ENCODE peak calls at places on chromosomes 16 and 17, in five cellular contexts. One of them, this sample, is unnamed. For H3K27me3, the result is how much of the 10 kb centered on the place peaks cover.

GRCh38 chr17:32671891-32672290 is 185.1 kb downstream of the CDK5R1 start:
- DNase-seq in transverse colon: peak
- DNase-seq in GM23338: no peak
- DNase-seq in cardiac muscle cell: peak
- DNase-seq in colonic mucosa: peak
- DNase-seq in this sample: no peak

GRCh38 chr16:66326995-66327513 is 39.4 kb upstream of the CDH5 start:
- DNase-seq in transverse colon: peak
- DNase-seq in GM23338: no peak
- DNase-seq in cardiac muscle cell: no peak
- DNase-seq in colonic mucosa: peak
- DNase-seq in this sample: peak

GRCh38 chr16:53123753-53124152 is 69.0 kb downstream of the CHD9 start:
- DNase-seq in transverse colon: no peak
- DNase-seq in GM23338: no peak
- DNase-seq in cardiac muscle cell: peak
- DNase-seq in colonic mucosa: no peak
- DNase-seq in this sample: no peak

GRCh38 chr16:10031473-10031872 is 150.8 kb downstream of the GRIN2A start:
- DNase-seq in transverse colon: no peak
- DNase-seq in GM23338: peak
- DNase-seq in cardiac muscle cell: no peak
- DNase-seq in colonic mucosa: no peak
- DNase-seq in this sample: no peak

GRCh38 chr16:69917311-69917710 is 33.8 kb upstream of the CLEC18A start:
- DNase-seq in transverse colon: no peak
- DNase-seq in GM23338: no peak
- DNase-seq in cardiac muscle cell: no peak
- DNase-seq in colonic mucosa: no peak
- DNase-seq in this sample: no peak

GRCh38 chr17:75380315-75380714 is 25.2 kb downstream of the GRB2 start:
- DNase-seq in transverse colon: no peak
- DNase-seq in GM23338: no peak
- DNase-seq in cardiac muscle cell: no peak
- DNase-seq in colonic mucosa: no peak
- DNase-seq in this sample: no peak

GRCh38 chr17:75808905-75809621 is 24.5 kb downstream of the UNK start:
- DNase-seq in transverse colon: no peak
- DNase-seq in GM23338: no peak
- DNase-seq in cardiac muscle cell: peak
- DNase-seq in colonic mucosa: no peak
- DNase-seq in this sample: peak

GRCh38 chr17:43645765-43646481 is 15.8 kb downstream of the MEOX1 start:
- DNase-seq in transverse colon: peak
- DNase-seq in GM23338: peak
- DNase-seq in cardiac muscle cell: peak
- DNase-seq in colonic mucosa: peak
- DNase-seq in this sample: peak

GRCh38 chr17:19357351-19358140 is 5.0 kb downstream of the B9D1 start:
- DNase-seq in transverse colon: no peak
- DNase-seq in GM23338: no peak
- DNase-seq in cardiac muscle cell: no peak
- DNase-seq in colonic mucosa: no peak
- DNase-seq in this sample: no peak

GRCh38 chr17:64091116-64091515 is 38.8 kb downstream of the ERN1 start:
- DNase-seq in transverse colon: no peak
- DNase-seq in GM23338: no peak
- DNase-seq in cardiac muscle cell: peak
- DNase-seq in colonic mucosa: no peak
- DNase-seq in this sample: no peak

GRCh38 chr17:46811978-46812583 is 6.4 kb downstream of the WNT3 start:
- DNase-seq in transverse colon: no peak
- DNase-seq in GM23338: no peak
- DNase-seq in cardiac muscle cell: no peak
- DNase-seq in colonic mucosa: no peak
- DNase-seq in this sample: peak

GRCh38 chr17:63943745-63944144 is 11.6 kb upstream of the CD79B start:
- DNase-seq in transverse colon: no peak
- DNase-seq in GM23338: peak
- DNase-seq in cardiac muscle cell: no peak
- DNase-seq in colonic mucosa: no peak
- DNase-seq in this sample: peak

GRCh38 chr17:4678448-4679026 is 25.4 kb downstream of the PELP1 start:
- DNase-seq in transverse colon: no peak
- DNase-seq in GM23338: no peak
- DNase-seq in cardiac muscle cell: peak
- DNase-seq in colonic mucosa: no peak
- DNase-seq in this sample: no peak

DNA sequence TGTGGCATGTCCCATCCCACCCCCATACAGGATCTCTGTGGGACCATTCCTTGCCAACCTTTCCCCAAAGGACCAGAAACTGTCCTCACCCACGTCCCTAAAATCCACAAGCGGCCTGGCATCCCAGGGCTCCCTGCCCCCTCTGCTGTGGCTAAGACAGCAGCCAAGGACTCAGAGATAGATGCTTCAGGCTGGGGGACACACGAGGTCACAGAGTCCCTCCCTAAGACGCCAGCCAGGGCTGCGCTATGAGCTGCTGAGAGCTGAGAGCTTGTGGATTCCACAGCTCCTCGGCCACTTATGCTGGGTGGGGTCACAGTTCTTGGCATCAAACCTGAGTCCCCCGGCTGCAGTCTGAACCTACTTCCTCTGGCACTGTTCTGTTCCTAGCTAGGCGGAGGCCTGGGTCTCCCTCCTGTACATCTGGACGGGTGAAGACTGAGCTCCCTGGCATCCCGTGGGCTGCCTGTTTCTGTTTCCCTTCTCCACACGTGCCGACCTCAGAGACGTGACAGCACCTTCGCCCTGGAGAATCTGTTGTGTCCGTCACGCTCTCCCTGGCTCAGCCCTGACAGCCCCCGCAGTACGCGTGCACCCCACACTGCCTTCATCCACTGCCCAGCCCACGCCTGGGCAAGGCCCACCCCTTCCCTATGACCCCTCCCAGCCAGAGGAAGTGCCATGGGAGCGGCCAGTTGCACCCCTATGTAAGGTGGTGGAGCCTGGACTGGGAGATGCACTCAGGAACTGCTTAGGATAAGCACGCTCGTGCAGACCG is 61.2 kb downstream of the ENGASE start:
- DNase-seq in transverse colon: no peak
- DNase-seq in GM23338: no peak
- DNase-seq in cardiac muscle cell: no peak
- DNase-seq in colonic mucosa: no peak
- DNase-seq in this sample: peak
- H3K27me3 ChIP-seq in transverse colon: under half
- H3K27me3 ChIP-seq in GM23338: under half
- H3K27me3 ChIP-seq in cardiac muscle cell: under half
- H3K27me3 ChIP-seq in colonic mucosa: under half
- H3K27me3 ChIP-seq in this sample: under half

GRCh38 chr17:29273924-29274323 is 20.0 kb downstream of the NUFIP2 start:
- DNase-seq in transverse colon: no peak
- DNase-seq in GM23338: no peak
- DNase-seq in cardiac muscle cell: no peak
- DNase-seq in colonic mucosa: no peak
- DNase-seq in this sample: no peak

GRCh38 chr17:29278692-29279091 is 15.3 kb downstream of the NUFIP2 start:
- DNase-seq in transverse colon: no peak
- DNase-seq in GM23338: no peak
- DNase-seq in cardiac muscle cell: no peak
- DNase-seq in colonic mucosa: no peak
- DNase-seq in this sample: no peak

GRCh38 chr17:29283496-29283895 is 10.5 kb downstream of the NUFIP2 start:
- DNase-seq in transverse colon: no peak
- DNase-seq in GM23338: no peak
- DNase-seq in cardiac muscle cell: no peak
- DNase-seq in colonic mucosa: no peak
- DNase-seq in this sample: no peak

GRCh38 chr17:29279397-29280070 is 14.4 kb downstream of the NUFIP2 start:
- DNase-seq in transverse colon: no peak
- DNase-seq in GM23338: no peak
- DNase-seq in cardiac muscle cell: no peak
- DNase-seq in colonic mucosa: no peak
- DNase-seq in this sample: no peak
- H3K4me3 ChIP-seq in transverse colon: no peak
- H3K4me3 ChIP-seq in GM23338: peak
- H3K4me3 ChIP-seq in cardiac muscle cell: no peak
- H3K4me3 ChIP-seq in colonic mucosa: no peak
- H3K4me3 ChIP-seq in this sample: no peak

GRCh38 chr17:73900516-73900915 is 256.3 kb upstream of the SDK2 start:
- DNase-seq in transverse colon: no peak
- DNase-seq in GM23338: no peak
- DNase-seq in cardiac muscle cell: no peak
- DNase-seq in colonic mucosa: no peak
- DNase-seq in this sample: peak
- H3K27me3 ChIP-seq in transverse colon: half or more
- H3K27me3 ChIP-seq in GM23338: half or more
- H3K27me3 ChIP-seq in cardiac muscle cell: half or more
- H3K27me3 ChIP-seq in colonic mucosa: under half
- H3K27me3 ChIP-seq in this sample: half or more

GRCh38 chr17:52155301-52155700 is 3.2 kb downstream of the CA10 start:
- DNase-seq in transverse colon: no peak
- DNase-seq in GM23338: no peak
- DNase-seq in cardiac muscle cell: no peak
- DNase-seq in colonic mucosa: no peak
- DNase-seq in this sample: no peak

GRCh38 chr17:52158450-52159042 is at the start of gene CA10:
- DNase-seq in transverse colon: no peak
- DNase-seq in GM23338: peak
- DNase-seq in cardiac muscle cell: no peak
- DNase-seq in colonic mucosa: no peak
- DNase-seq in this sample: peak

GRCh38 chr17:52157161-52157560 is 1.4 kb downstream of the CA10 start:
- DNase-seq in transverse colon: no peak
- DNase-seq in GM23338: peak
- DNase-seq in cardiac muscle cell: no peak
- DNase-seq in colonic mucosa: no peak
- DNase-seq in this sample: peak

GRCh38 chr17:52157603-52158449 is 688 bp downstream of the CA10 start:
- DNase-seq in transverse colon: no peak
- DNase-seq in GM23338: peak
- DNase-seq in cardiac muscle cell: no peak
- DNase-seq in colonic mucosa: no peak
- DNase-seq in this sample: peak

GRCh38 chr17:52156576-52156975 is 1.9 kb downstream of the CA10 start:
- DNase-seq in transverse colon: no peak
- DNase-seq in GM23338: peak
- DNase-seq in cardiac muscle cell: no peak
- DNase-seq in colonic mucosa: no peak
- DNase-seq in this sample: no peak
- H3K4me3 ChIP-seq in transverse colon: no peak
- H3K4me3 ChIP-seq in GM23338: peak
- H3K4me3 ChIP-seq in cardiac muscle cell: no peak
- H3K4me3 ChIP-seq in colonic mucosa: no peak
- H3K4me3 ChIP-seq in this sample: no peak

GRCh38 chr17:8618825-8619224 is 11.7 kb downstream of the MYH10 start:
- DNase-seq in transverse colon: no peak
- DNase-seq in GM23338: no peak
- DNase-seq in cardiac muscle cell: no peak
- DNase-seq in colonic mucosa: no peak
- DNase-seq in this sample: no peak

GRCh38 chr17:8621585-8621984 is 8.9 kb downstream of the MYH10 start:
- DNase-seq in transverse colon: no peak
- DNase-seq in GM23338: no peak
- DNase-seq in cardiac muscle cell: peak
- DNase-seq in colonic mucosa: no peak
- DNase-seq in this sample: no peak

GRCh38 chr17:8623591-8623990 is 6.9 kb downstream of the MYH10 start:
- DNase-seq in transverse colon: no peak
- DNase-seq in GM23338: no peak
- DNase-seq in cardiac muscle cell: peak
- DNase-seq in colonic mucosa: no peak
- DNase-seq in this sample: no peak

GRCh38 chr17:8622191-8622590 is 8.3 kb downstream of the MYH10 start:
- DNase-seq in transverse colon: no peak
- DNase-seq in GM23338: no peak
- DNase-seq in cardiac muscle cell: no peak
- DNase-seq in colonic mucosa: no peak
- DNase-seq in this sample: no peak

DNA sequence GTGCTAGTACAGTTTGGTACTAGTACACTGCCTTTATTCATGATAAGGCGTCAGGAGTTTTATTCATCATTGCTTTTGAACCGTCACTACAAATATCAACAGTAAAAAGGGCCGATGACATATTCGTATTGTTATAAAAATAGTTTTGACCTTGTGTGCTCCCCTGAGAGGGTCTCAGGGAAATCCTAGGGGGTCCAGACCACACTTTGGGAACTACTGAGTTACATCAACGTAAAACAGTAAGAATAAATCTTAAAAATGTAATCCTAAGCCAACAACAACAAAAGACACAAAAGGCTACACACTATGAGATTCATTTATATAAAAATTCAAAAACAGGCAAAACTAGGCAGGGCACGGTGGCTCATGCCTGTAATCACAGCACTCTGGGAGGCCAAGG is 11.2 kb downstream of the MYH10 start:
- DNase-seq in transverse colon: no peak
- DNase-seq in GM23338: no peak
- DNase-seq in cardiac muscle cell: no peak
- DNase-seq in colonic mucosa: no peak
- DNase-seq in this sample: no peak
- H3K27me3 ChIP-seq in transverse colon: under half
- H3K27me3 ChIP-seq in GM23338: under half
- H3K27me3 ChIP-seq in cardiac muscle cell: under half
- H3K27me3 ChIP-seq in colonic mucosa: under half
- H3K27me3 ChIP-seq in this sample: under half

GRCh38 chr17:40373999-40374398 is 9.5 kb upstream of the GJD3 start:
- DNase-seq in transverse colon: peak
- DNase-seq in GM23338: no peak
- DNase-seq in cardiac muscle cell: no peak
- DNase-seq in colonic mucosa: peak
- DNase-seq in this sample: no peak

GRCh38 chr17:40373324-40373723 is 8.8 kb upstream of the GJD3 start:
- DNase-seq in transverse colon: no peak
- DNase-seq in GM23338: no peak
- DNase-seq in cardiac muscle cell: peak
- DNase-seq in colonic mucosa: no peak
- DNase-seq in this sample: no peak

GRCh38 chr17:40372031-40372430 is 7.5 kb upstream of the GJD3 start:
- DNase-seq in transverse colon: no peak
- DNase-seq in GM23338: no peak
- DNase-seq in cardiac muscle cell: no peak
- DNase-seq in colonic mucosa: no peak
- DNase-seq in this sample: no peak

GRCh38 chr17:40377832-40378231 is 13.3 kb upstream of the GJD3 start:
- DNase-seq in transverse colon: no peak
- DNase-seq in GM23338: no peak
- DNase-seq in cardiac muscle cell: no peak
- DNase-seq in colonic mucosa: no peak
- DNase-seq in this sample: no peak

DNA sequence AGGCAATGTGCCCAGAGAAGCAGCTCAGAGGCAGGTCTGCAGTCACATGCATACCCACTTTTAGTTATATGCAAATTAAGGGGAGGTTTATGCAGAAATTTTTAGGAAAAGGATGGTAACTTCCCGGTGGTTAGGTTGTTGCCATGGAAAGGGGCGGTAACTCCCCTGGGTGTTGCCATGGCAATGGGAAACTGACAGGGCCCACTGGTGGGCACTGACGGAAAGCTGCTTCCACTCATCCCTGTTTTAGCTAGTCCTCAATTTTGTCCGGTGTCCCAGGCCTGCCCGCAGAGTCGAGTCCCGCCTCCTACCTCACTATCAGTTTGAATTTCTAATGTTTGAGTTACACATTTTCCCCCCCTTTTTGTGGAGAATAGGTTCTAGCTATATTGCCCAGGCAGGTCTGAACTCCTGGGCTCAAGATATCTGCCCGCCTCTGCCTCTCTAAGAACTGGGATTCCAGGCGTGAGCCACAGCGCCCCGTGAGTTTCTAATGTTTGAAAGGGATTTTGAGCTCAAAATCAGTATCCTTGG is 10.5 kb upstream of the GJD3 start:
- DNase-seq in transverse colon: no peak
- DNase-seq in GM23338: peak
- DNase-seq in cardiac muscle cell: no peak
- DNase-seq in colonic mucosa: no peak
- DNase-seq in this sample: peak
- H3K4me3 ChIP-seq in transverse colon: no peak
- H3K4me3 ChIP-seq in GM23338: no peak
- H3K4me3 ChIP-seq in cardiac muscle cell: no peak
- H3K4me3 ChIP-seq in colonic mucosa: no peak
- H3K4me3 ChIP-seq in this sample: no peak

This sample was measured in H7.